ENCODE peak calls at places on chromosomes 1 and 21, in seven cellular contexts. One of them, this sample, is unnamed.

GRCh38 chr1:23601104-23601967 is 42.0 kb upstream of the ID3 start:
- DNase-seq in CD8-positive, alpha-beta memory T cell: no peak
- DNase-seq in RWPE1: no peak
- DNase-seq in coronary artery: no peak
- DNase-seq in H9: no peak
- DNase-seq in SK-N-SH: no peak
- DNase-seq in astrocyte: no peak
- DNase-seq in this sample: no peak

GRCh38 chr1:174769961-174770549 is 229.7 kb upstream of the CACYBP start:
- DNase-seq in RWPE1: peak
- DNase-seq in coronary artery: no peak
- DNase-seq in SK-N-SH: peak
- DNase-seq in astrocyte: peak
- DNase-seq in CD8-positive, alpha-beta memory T cell: no peak
- DNase-seq in H9: no peak
- DNase-seq in this sample: no peak

GRCh38 chr1:100423832-100424337 is 71.6 kb downstream of the CDC14A start:
- DNase-seq in coronary artery: no peak
- DNase-seq in H9: no peak
- DNase-seq in RWPE1: no peak
- DNase-seq in astrocyte: no peak
- DNase-seq in CD8-positive, alpha-beta memory T cell: no peak
- DNase-seq in SK-N-SH: no peak
- DNase-seq in this sample: no peak

GRCh38 chr1:158124034-158124433 is 56.7 kb upstream of the CD1D start:
- DNase-seq in RWPE1: peak
- DNase-seq in astrocyte: peak
- DNase-seq in CD8-positive, alpha-beta memory T cell: no peak
- DNase-seq in H9: no peak
- DNase-seq in coronary artery: no peak
- DNase-seq in SK-N-SH: no peak
- DNase-seq in this sample: no peak

GRCh38 chr1:94384485-94385353 is 33.5 kb upstream of the ABCD3 start:
- DNase-seq in H9: no peak
- DNase-seq in CD8-positive, alpha-beta memory T cell: no peak
- DNase-seq in SK-N-SH: peak
- DNase-seq in coronary artery: no peak
- DNase-seq in astrocyte: no peak
- DNase-seq in RWPE1: no peak
- DNase-seq in this sample: no peak

GRCh38 chr1:178266619-178267066 is 172.7 kb downstream of the RASAL2 start:
- DNase-seq in coronary artery: no peak
- DNase-seq in astrocyte: no peak
- DNase-seq in CD8-positive, alpha-beta memory T cell: no peak
- DNase-seq in RWPE1: no peak
- DNase-seq in H9: peak
- DNase-seq in SK-N-SH: no peak
- DNase-seq in this sample: no peak

GRCh38 chr1:239872554-239872953 is 219.1 kb upstream of the FMN2 start:
- DNase-seq in SK-N-SH: no peak
- DNase-seq in astrocyte: no peak
- DNase-seq in H9: no peak
- DNase-seq in RWPE1: no peak
- DNase-seq in coronary artery: no peak
- DNase-seq in CD8-positive, alpha-beta memory T cell: no peak
- DNase-seq in this sample: no peak

GRCh38 chr1:75765697-75766355 is 20.2 kb upstream of the RABGGTB start:
- DNase-seq in coronary artery: no peak
- DNase-seq in CD8-positive, alpha-beta memory T cell: no peak
- DNase-seq in RWPE1: peak
- DNase-seq in SK-N-SH: no peak
- DNase-seq in astrocyte: peak
- DNase-seq in H9: no peak
- DNase-seq in this sample: no peak

GRCh38 chr1:160189649-160190625 is at the start of gene CASQ1:
- DNase-seq in astrocyte: no peak
- DNase-seq in SK-N-SH: no peak
- DNase-seq in coronary artery: no peak
- DNase-seq in CD8-positive, alpha-beta memory T cell: no peak
- DNase-seq in H9: no peak
- DNase-seq in RWPE1: no peak
- DNase-seq in this sample: peak

GRCh38 chr1:247942624-247943023 is 6.0 kb upstream of the OR2L8 start:
- DNase-seq in RWPE1: no peak
- DNase-seq in coronary artery: no peak
- DNase-seq in SK-N-SH: no peak
- DNase-seq in CD8-positive, alpha-beta memory T cell: no peak
- DNase-seq in astrocyte: no peak
- DNase-seq in H9: no peak
- DNase-seq in this sample: no peak

GRCh38 chr1:229094476-229095311 is 176.2 kb upstream of the RAB4A start:
- DNase-seq in CD8-positive, alpha-beta memory T cell: no peak
- DNase-seq in RWPE1: peak
- DNase-seq in astrocyte: peak
- DNase-seq in coronary artery: no peak
- DNase-seq in SK-N-SH: no peak
- DNase-seq in H9: no peak
- DNase-seq in this sample: no peak

GRCh38 chr1:103516283-103516682 is 9.2 kb upstream of the RNPC3 start:
- DNase-seq in H9: no peak
- DNase-seq in CD8-positive, alpha-beta memory T cell: no peak
- DNase-seq in astrocyte: no peak
- DNase-seq in SK-N-SH: no peak
- DNase-seq in coronary artery: no peak
- DNase-seq in RWPE1: no peak
- DNase-seq in this sample: no peak

GRCh38 chr21:34874689-34875513 is 174.2 kb downstream of the RUNX1 start:
- DNase-seq in H9: no peak
- DNase-seq in RWPE1: no peak
- DNase-seq in astrocyte: no peak
- DNase-seq in SK-N-SH: no peak
- DNase-seq in coronary artery: no peak
- DNase-seq in CD8-positive, alpha-beta memory T cell: no peak
- DNase-seq in this sample: no peak

GRCh38 chr1:2777428-2778219 is 23.9 kb downstream of the TTC34 start:
- DNase-seq in astrocyte: no peak
- DNase-seq in coronary artery: no peak
- DNase-seq in SK-N-SH: no peak
- DNase-seq in CD8-positive, alpha-beta memory T cell: no peak
- DNase-seq in RWPE1: no peak
- DNase-seq in H9: peak
- DNase-seq in this sample: no peak

GRCh38 chr21:39799178-39799577 is 54.2 kb downstream of the IGSF5 start:
- DNase-seq in CD8-positive, alpha-beta memory T cell: no peak
- DNase-seq in astrocyte: no peak
- DNase-seq in coronary artery: no peak
- DNase-seq in H9: no peak
- DNase-seq in RWPE1: no peak
- DNase-seq in SK-N-SH: no peak
- DNase-seq in this sample: no peak

GRCh38 chr1:180917306-180918065 is 4.8 kb downstream of the KIAA1614 start:
- DNase-seq in RWPE1: no peak
- DNase-seq in H9: peak
- DNase-seq in CD8-positive, alpha-beta memory T cell: no peak
- DNase-seq in SK-N-SH: no peak
- DNase-seq in astrocyte: no peak
- DNase-seq in coronary artery: no peak
- DNase-seq in this sample: peak

GRCh38 chr1:12031039-12031980 is 12.0 kb downstream of the MIIP start:
- DNase-seq in astrocyte: no peak
- DNase-seq in SK-N-SH: peak
- DNase-seq in CD8-positive, alpha-beta memory T cell: no peak
- DNase-seq in H9: peak
- DNase-seq in coronary artery: no peak
- DNase-seq in RWPE1: peak
- DNase-seq in this sample: no peak

GRCh38 chr1:95012389-95012788 is 60.4 kb downstream of the ALG14 start:
- DNase-seq in SK-N-SH: no peak
- DNase-seq in H9: no peak
- DNase-seq in coronary artery: no peak
- DNase-seq in RWPE1: no peak
- DNase-seq in CD8-positive, alpha-beta memory T cell: no peak
- DNase-seq in astrocyte: peak
- DNase-seq in this sample: no peak

GRCh38 chr1:225694151-225694603 is 41.3 kb upstream of the ENAH start:
- DNase-seq in CD8-positive, alpha-beta memory T cell: no peak
- DNase-seq in H9: no peak
- DNase-seq in coronary artery: no peak
- DNase-seq in astrocyte: peak
- DNase-seq in RWPE1: no peak
- DNase-seq in SK-N-SH: peak
- DNase-seq in this sample: no peak

GRCh38 chr1:15063346-15063745 is 90.2 kb upstream of the TMEM51 start:
- DNase-seq in RWPE1: no peak
- DNase-seq in coronary artery: no peak
- DNase-seq in SK-N-SH: no peak
- DNase-seq in CD8-positive, alpha-beta memory T cell: no peak
- DNase-seq in H9: no peak
- DNase-seq in astrocyte: no peak
- DNase-seq in this sample: no peak

GRCh38 chr1:94979126-94979525 is 52.2 kb upstream of the CNN3 start:
- DNase-seq in CD8-positive, alpha-beta memory T cell: no peak
- DNase-seq in SK-N-SH: no peak
- DNase-seq in coronary artery: no peak
- DNase-seq in RWPE1: no peak
- DNase-seq in H9: no peak
- DNase-seq in astrocyte: no peak
- DNase-seq in this sample: no peak

GRCh38 chr1:207866471-207867135 is 44.3 kb downstream of the CD34 start:
- DNase-seq in CD8-positive, alpha-beta memory T cell: no peak
- DNase-seq in H9: no peak
- DNase-seq in SK-N-SH: peak
- DNase-seq in astrocyte: no peak
- DNase-seq in coronary artery: peak
- DNase-seq in RWPE1: no peak
- DNase-seq in this sample: peak

GRCh38 chr1:8992936-8993687 is 33.1 kb downstream of the SLC2A7 start:
- DNase-seq in coronary artery: no peak
- DNase-seq in astrocyte: no peak
- DNase-seq in SK-N-SH: no peak
- DNase-seq in H9: no peak
- DNase-seq in RWPE1: no peak
- DNase-seq in CD8-positive, alpha-beta memory T cell: no peak
- DNase-seq in this sample: no peak

GRCh38 chr1:39229504-39229903 is 25.0 kb downstream of the MACF1 start:
- DNase-seq in astrocyte: no peak
- DNase-seq in H9: no peak
- DNase-seq in RWPE1: no peak
- DNase-seq in coronary artery: no peak
- DNase-seq in SK-N-SH: no peak
- DNase-seq in CD8-positive, alpha-beta memory T cell: no peak
- DNase-seq in this sample: no peak

DNA sequence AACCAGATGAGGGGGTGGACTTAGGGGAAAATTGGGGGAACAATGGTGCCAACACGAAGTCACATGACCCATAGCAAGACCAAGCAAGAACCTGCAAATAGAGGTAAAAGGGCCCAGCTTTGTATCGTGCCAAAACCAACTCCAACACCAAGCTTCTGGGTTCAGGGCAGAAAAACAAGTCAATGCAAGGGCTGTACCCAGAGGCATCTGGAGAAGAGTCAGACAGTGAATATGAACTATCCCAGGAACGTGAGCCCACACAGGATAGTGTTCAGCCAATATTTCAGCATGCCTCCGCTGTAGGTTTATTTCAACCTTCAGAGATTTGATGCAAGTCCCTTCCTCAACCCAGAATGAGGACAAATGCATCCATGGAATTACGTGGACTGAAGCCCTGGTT is 15.0 kb upstream of the ZMYM6 start:
- DNase-seq in H9: no peak
- DNase-seq in CD8-positive, alpha-beta memory T cell: no peak
- DNase-seq in coronary artery: no peak
- DNase-seq in RWPE1: no peak
- DNase-seq in SK-N-SH: no peak
- DNase-seq in astrocyte: no peak
- DNase-seq in this sample: no peak
- H3K27ac ChIP-seq in H9: no peak
- H3K27ac ChIP-seq in CD8-positive, alpha-beta memory T cell: no peak
- H3K27ac ChIP-seq in coronary artery: no peak
- H3K27ac ChIP-seq in RWPE1: peak
- H3K27ac ChIP-seq in SK-N-SH: no peak
- H3K27ac ChIP-seq in astrocyte: peak
- H3K27ac ChIP-seq in this sample: no peak

DNA sequence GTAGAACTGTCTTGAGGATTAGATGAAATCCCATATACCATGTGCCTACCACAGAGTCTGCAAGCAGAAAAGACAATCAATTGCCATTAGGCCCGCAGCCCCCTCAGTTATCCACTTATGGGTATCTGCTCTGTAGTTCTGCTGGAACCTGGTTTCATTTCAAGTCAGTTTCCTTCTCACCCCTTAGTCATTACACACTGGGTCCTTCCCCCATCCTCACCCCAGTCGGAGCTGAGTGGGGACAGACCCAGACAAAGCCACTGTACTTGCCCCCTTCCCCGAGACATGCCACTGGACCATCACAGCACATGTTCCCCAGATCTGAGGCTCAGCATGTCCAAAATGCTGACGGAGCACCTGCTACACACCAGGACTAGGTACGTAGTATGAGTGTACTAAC is 21.2 kb downstream of the PGLYRP3 start:
- DNase-seq in CD8-positive, alpha-beta memory T cell: no peak
- DNase-seq in H9: no peak
- DNase-seq in coronary artery: no peak
- DNase-seq in astrocyte: no peak
- DNase-seq in RWPE1: no peak
- DNase-seq in SK-N-SH: no peak
- DNase-seq in this sample: no peak
- H3K27ac ChIP-seq in CD8-positive, alpha-beta memory T cell: no peak
- H3K27ac ChIP-seq in H9: no peak
- H3K27ac ChIP-seq in coronary artery: no peak
- H3K27ac ChIP-seq in astrocyte: no peak
- H3K27ac ChIP-seq in RWPE1: no peak
- H3K27ac ChIP-seq in SK-N-SH: no peak
- H3K27ac ChIP-seq in this sample: no peak

GRCh38 chr1:243730499-243731150 is 119.4 kb downstream of the AKT3 start:
- DNase-seq in SK-N-SH: no peak
- DNase-seq in H9: no peak
- DNase-seq in coronary artery: no peak
- DNase-seq in CD8-positive, alpha-beta memory T cell: no peak
- DNase-seq in RWPE1: peak
- DNase-seq in astrocyte: no peak
- DNase-seq in this sample: peak
- H3K27ac ChIP-seq in SK-N-SH: no peak
- H3K27ac ChIP-seq in H9: no peak
- H3K27ac ChIP-seq in coronary artery: peak
- H3K27ac ChIP-seq in CD8-positive, alpha-beta memory T cell: no peak
- H3K27ac ChIP-seq in RWPE1: peak
- H3K27ac ChIP-seq in astrocyte: no peak
- H3K27ac ChIP-seq in this sample: no peak

DNA sequence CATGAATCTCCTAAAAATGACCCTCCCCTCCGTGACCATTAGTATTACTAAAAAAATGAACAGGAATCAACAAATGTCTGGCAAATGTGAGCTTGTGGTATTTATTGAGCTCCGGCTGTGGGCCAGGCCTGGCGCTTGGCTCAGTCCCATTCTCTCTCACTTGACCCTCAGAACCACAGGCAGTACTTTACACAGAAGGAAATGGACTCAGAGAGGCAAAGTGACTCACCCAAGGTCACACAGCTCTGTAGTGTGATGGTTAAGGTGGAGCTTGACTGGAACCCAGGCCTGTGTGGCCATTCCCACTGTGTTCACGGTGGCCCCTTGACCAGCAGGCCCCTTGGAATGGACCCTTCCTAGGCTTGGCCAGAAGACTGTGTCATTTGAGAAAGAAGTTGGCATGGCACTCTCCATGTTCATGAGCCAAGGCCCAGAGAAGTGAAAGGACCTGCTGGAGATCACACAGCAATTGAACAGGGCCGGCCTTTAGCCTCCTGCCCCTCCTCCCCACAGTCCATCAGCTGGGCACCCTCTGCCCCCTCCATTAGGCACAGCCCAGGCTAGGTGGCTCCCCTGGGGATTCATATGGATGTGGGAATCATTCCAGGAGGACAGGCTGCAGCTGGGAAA is 32.1 kb downstream of the FAM151A start:
- DNase-seq in astrocyte: peak
- DNase-seq in CD8-positive, alpha-beta memory T cell: no peak
- DNase-seq in RWPE1: no peak
- DNase-seq in SK-N-SH: no peak
- DNase-seq in H9: no peak
- DNase-seq in coronary artery: no peak
- DNase-seq in this sample: no peak
- H3K27ac ChIP-seq in astrocyte: no peak
- H3K27ac ChIP-seq in CD8-positive, alpha-beta memory T cell: no peak
- H3K27ac ChIP-seq in RWPE1: no peak
- H3K27ac ChIP-seq in SK-N-SH: no peak
- H3K27ac ChIP-seq in H9: no peak
- H3K27ac ChIP-seq in coronary artery: no peak
- H3K27ac ChIP-seq in this sample: no peak